ENCODE peak calls at places on chromosomes 13 and 19, in eight cellular contexts. D is A549, Q is IMR-90, Z is GM12878, I is SK-N-SH, C is K562, U is HCT116, N is HepG2. J is an unnamed sample.

GRCh38 chr13:83215627-83216026 is 666.6 kb downstream of the SLITRK1 start:
- DNase-seq in D (no peak), N (no peak), Q (peak; percentile 81), Z (no peak), C (no peak), U (no peak), I (no peak), J (no peak)

GRCh38 chr19:12126707-12127106 is 13.4 kb downstream of the ZNF20 start:
- DNase-seq in I (peak; percentile 45), U (no peak), N (peak; percentile 24), C (peak; percentile 18), Z (no peak), D (no peak), Q (peak; percentile 19), J (peak; percentile 54)

GRCh38 chr19:33702606-33703437 is 81.1 kb downstream of the CHST8 start:
- DNase-seq in D (no peak), Z (no peak), I (peak; percentile 10), U (no peak), C (no peak), N (no peak), Q (no peak), J (no peak)

GRCh38 chr19:7597689-7598088 is 2.0 kb downstream of the CAMSAP3 start:
- DNase-seq in Z (no peak), Q (no peak), I (no peak), D (peak; percentile 18), C (no peak), U (no peak), N (peak; percentile 31), J (no peak)

GRCh38 chr13:101140087-101140770 is 276.1 kb downstream of the NALCN start:
- DNase-seq in I (no peak), Z (no peak), U (no peak), C (no peak), D (no peak), N (no peak), Q (no peak), J (no peak)

GRCh38 chr19:12581100-12581499 is 29.5 kb downstream of the ZNF490 start:
- DNase-seq in D (no peak), U (no peak), N (no peak), Z (no peak), Q (no peak), I (no peak), C (no peak), J (no peak)

GRCh38 chr19:45444318-45445041 is 20.8 kb upstream of the ERCC1 start:
- DNase-seq in U (no peak), C (peak; percentile 94), Z (no peak), N (peak; percentile 80), Q (peak; percentile 70), I (peak; percentile 95), D (peak; percentile 86), J (peak; percentile 96)

GRCh38 chr13:35016362-35017148 is 74.5 kb downstream of the NBEA start:
- DNase-seq in D (no peak), Z (no peak), Q (no peak), U (no peak), C (no peak), I (no peak), N (no peak), J (no peak)

GRCh38 chr13:110105136-110105535 is 201.8 kb downstream of the COL4A1 start:
- DNase-seq in U (no peak), C (no peak), Q (no peak), N (no peak), Z (no peak), D (no peak), I (no peak), J (no peak)

GRCh38 chr13:75364131-75364713 is 117.7 kb downstream of the TBC1D4 start:
- DNase-seq in C (no peak), Z (no peak), N (no peak), I (no peak), U (no peak), D (no peak), Q (peak; percentile 21), J (no peak)

GRCh38 chr19:42652021-42652420 is 57.3 kb upstream of the CEACAM8 start:
- DNase-seq in Z (no peak), I (no peak), N (no peak), C (no peak), U (no peak), Q (no peak), D (no peak), J (no peak)
- TF ChIP-seq RAD21 in Z (no peak), I (no peak), N (no peak), C (no peak), U (no peak), Q (no peak), D (no peak), J (no peak)

DNA sequence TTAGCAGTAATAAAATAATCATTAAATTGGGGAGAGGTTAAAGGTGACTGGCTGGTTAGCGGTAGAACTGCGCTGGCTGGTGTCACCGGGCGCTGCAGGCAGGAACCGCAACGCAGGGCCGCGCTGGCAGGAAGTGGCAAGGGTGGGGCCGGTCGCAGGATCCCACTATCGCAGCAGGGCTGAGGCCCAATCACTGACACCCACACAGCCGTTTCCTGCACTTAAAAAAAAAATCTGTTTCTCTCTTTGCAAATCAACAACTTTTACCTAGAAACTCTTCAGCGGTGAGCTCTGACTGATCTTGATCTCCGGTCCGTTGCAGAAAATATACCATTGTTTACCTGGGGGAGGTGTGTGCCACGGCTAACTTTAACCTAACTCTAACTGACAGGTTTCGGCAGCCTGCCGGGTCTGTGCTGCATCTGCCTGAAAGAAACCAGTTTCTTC is 46.9 kb downstream of the KLF2 start:
- DNase-seq in Q (no peak), U (no peak), Z (peak; percentile 79), D (no peak), N (no peak), I (no peak), C (peak; percentile 80), J (no peak)
- TF ChIP-seq RAD21 in Q (no peak), U (no peak), Z (no peak), D (no peak), N (no peak), I (no peak), C (peak; percentile 16), J (no peak)

GRCh38 chr13:102234618-102235017 is 167.2 kb downstream of the FGF14 start:
- DNase-seq in U (no peak), Z (no peak), N (no peak), I (no peak), D (no peak), C (no peak), Q (peak; percentile 1), J (no peak)

GRCh38 chr13:102236341-102236740 is 165.5 kb downstream of the FGF14 start:
- DNase-seq in I (no peak), Z (no peak), D (no peak), U (no peak), Q (no peak), N (peak; percentile 25), C (no peak), J (no peak)

GRCh38 chr13:102235689-102236088 is 166.2 kb downstream of the FGF14 start:
- DNase-seq in Q (no peak), I (no peak), Z (no peak), C (no peak), D (no peak), N (no peak), U (no peak), J (no peak)

GRCh38 chr13:102240110-102240509 is 161.7 kb downstream of the FGF14 start:
- DNase-seq in D (no peak), Z (no peak), I (peak; percentile 10), N (no peak), Q (no peak), C (no peak), U (no peak), J (no peak)

GRCh38 chr13:102236830-102237621 is 164.8 kb downstream of the FGF14 start:
- DNase-seq in U (no peak), Q (no peak), Z (no peak), D (no peak), I (no peak), C (no peak), N (no peak), J (no peak)
- TF ChIP-seq RAD21 in U (no peak), Q (no peak), Z (no peak), D (no peak), I (no peak), C (no peak), N (no peak), J (no peak)

DNA sequence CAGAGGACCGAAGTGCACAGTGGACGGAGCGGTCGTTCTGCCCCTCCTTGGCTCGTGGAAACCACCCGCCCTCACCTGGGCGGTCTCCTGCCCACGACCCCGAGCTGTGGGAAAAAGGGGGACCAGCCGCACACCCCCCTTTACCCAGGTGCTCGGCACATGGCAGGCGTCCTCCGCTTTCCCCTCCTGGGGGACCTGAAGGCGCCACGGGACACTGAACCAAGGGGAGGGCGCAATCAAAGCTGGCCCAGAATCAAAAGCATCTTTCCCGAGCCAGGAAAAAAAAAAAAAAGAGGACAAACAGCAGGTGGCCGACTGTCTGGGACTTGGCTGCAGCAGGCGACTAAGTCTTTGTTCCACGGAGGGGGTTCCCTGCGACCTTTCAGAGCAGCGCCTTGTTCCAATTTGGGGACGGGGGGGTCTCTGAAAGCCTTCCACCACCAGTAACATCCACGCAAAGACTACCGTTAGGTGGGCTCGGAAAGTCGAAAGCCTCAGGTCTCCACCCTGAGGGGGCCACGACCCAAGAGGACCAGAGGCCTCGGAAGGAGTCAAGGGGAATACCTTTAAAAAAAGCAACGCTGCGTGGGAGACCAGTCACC is 1.1 kb downstream of the MBD3 start:
- DNase-seq in Q (no peak), I (peak; percentile 57), U (no peak), C (no peak), N (no peak), Z (no peak), D (no peak), J (no peak)
- TF ChIP-seq RAD21 in Q (no peak), I (no peak), U (no peak), C (no peak), N (no peak), Z (no peak), D (no peak), J (no peak)

GRCh38 chr13:76884571-76885202 is 1.5 kb downstream of the KCTD12 start:
- DNase-seq in I (peak; percentile 18), C (peak; percentile 7), Z (no peak), D (no peak), N (no peak), U (no peak), Q (peak; percentile 20), J (no peak)
- TF ChIP-seq RAD21 in I (no peak), C (no peak), Z (no peak), D (no peak), N (no peak), U (no peak), Q (no peak), J (no peak)

GRCh38 chr19:28359819-28360414 is 853.0 kb downstream of the UQCRFS1 start:
- DNase-seq in Z (no peak), N (no peak), Q (no peak), D (no peak), C (no peak), I (no peak), U (no peak), J (no peak)
- TF ChIP-seq RAD21 in Z (no peak), N (no peak), Q (no peak), D (no peak), C (no peak), I (no peak), U (no peak), J (no peak)

J was measured in H1.